ENCODE peak calls at places on chromosome 5, in four cellular contexts. E, R, N and X are unnamed samples.

GRCh38 chr5:85132269-85132668 is 747.6 kb upstream of the EDIL3 start:
- DNase-seq in N (no peak), E (no peak), R (no peak), X (no peak)

GRCh38 chr5:96963267-96963666 is 27.4 kb downstream of the LNPEP start:
- DNase-seq in E (peak; percentile 16), R (no peak), N (peak; percentile 78), X (peak; percentile 87)

GRCh38 chr5:178330791-178331404 is 98.3 kb upstream of the PHYKPL start:
- DNase-seq in E (no peak), R (no peak), N (peak; percentile 49), X (no peak)

GRCh38 chr5:144487207-144487606 is 316.5 kb downstream of the KCTD16 start:
- DNase-seq in E (no peak), R (no peak), N (no peak), X (no peak)

GRCh38 chr5:90446961-90447360 is 27.6 kb downstream of the MBLAC2 start:
- DNase-seq in E (no peak), R (no peak), N (no peak), X (peak; percentile 48)

GRCh38 chr5:138960145-138960692 is 85.1 kb upstream of the LRRTM2 start:
- DNase-seq in N (no peak), R (no peak), E (no peak), X (no peak)

GRCh38 chr5:95411476-95411875 is 20.3 kb downstream of the FAM81B start:
- DNase-seq in E (no peak), N (no peak), R (no peak), X (no peak)

GRCh38 chr5:68682400-68683152 is 411.2 kb upstream of the SLC30A5 start:
- DNase-seq in E (no peak), N (no peak), R (no peak), X (no peak)

GRCh38 chr5:851553-851952 is 767 bp upstream of the ZDHHC11 start:
- DNase-seq in N (no peak), R (no peak), E (no peak), X (no peak)

GRCh38 chr5:109922396-109922995 is 232.8 kb downstream of the MAN2A1 start:
- DNase-seq in N (no peak), R (no peak), E (peak; percentile 23), X (no peak)

GRCh38 chr5:4627887-4628286 is 512.2 kb upstream of the ADAMTS16 start:
- DNase-seq in E (no peak), R (no peak), N (no peak), X (no peak)

GRCh38 chr5:69444127-69444754 is 29.3 kb downstream of the MARVELD2 start:
- DNase-seq in R (no peak), E (no peak), N (no peak), X (no peak)

GRCh38 chr5:170572453-170572852 is 68.6 kb downstream of the KCNIP1 start:
- DNase-seq in R (no peak), E (peak; percentile 1), N (no peak), X (no peak)

GRCh38 chr5:55456216-55456895 is 78.4 kb downstream of the PLPP1 start:
- DNase-seq in N (no peak), E (no peak), R (no peak), X (peak; percentile 19)

GRCh38 chr5:135456238-135457099 is 4.3 kb upstream of the TIFAB start:
- DNase-seq in R (peak; percentile 81), N (peak; percentile 68), E (no peak), X (peak; percentile 90)

GRCh38 chr5:36690041-36690941 is 83.9 kb downstream of the SLC1A3 start:
- DNase-seq in E (peak; percentile 38), N (peak; percentile 82), R (peak; percentile 85), X (peak; percentile 79)